ENCODE peak calls at places on chromosomes 5 and 9, in five cellular contexts. F is ureter, S is EL, J is mucosa of descending colon, A is NCI-H1105 treated with DMSO at 0.1 percent for 48 hours. X is an unnamed sample.

GRCh38 chr9:6869081-6869948 is 111.5 kb downstream of the KDM4C start:
- DNase-seq in S (no peak), F (no peak), A (no peak), J (no peak), X (no peak)

GRCh38 chr5:147819371-147819770 is 12.1 kb downstream of the SPINK1 start:
- DNase-seq in S (no peak), J (no peak), A (no peak), F (no peak), X (no peak)

GRCh38 chr9:91144782-91145181 is 216.9 kb downstream of the AUH start:
- DNase-seq in A (no peak), S (peak), J (no peak), F (no peak), X (no peak)

GRCh38 chr5:72074238-72074637 is 33.0 kb upstream of the MAP1B start:
- DNase-seq in A (peak), F (no peak), S (no peak), J (no peak), X (no peak)

GRCh38 chr9:37992924-37993349 is 76.1 kb downstream of the SHB start:
- DNase-seq in J (no peak), F (no peak), A (no peak), S (no peak), X (no peak)

GRCh38 chr9:113152699-113153098 is 1.9 kb downstream of the SLC31A2 start:
- DNase-seq in J (no peak), S (peak), A (no peak), F (no peak), X (no peak)

GRCh38 chr9:8800196-8800595 is 1000.6 kb upstream of the DMAC1 start:
- DNase-seq in A (no peak), S (no peak), F (no peak), J (no peak), X (no peak)

GRCh38 chr9:130041648-130042405 is 1.2 kb downstream of the FNBP1 start:
- DNase-seq in F (peak), A (peak), J (peak), S (peak), X (no peak)

GRCh38 chr9:35518981-35519679 is 29.2 kb downstream of the RUSC2 start:
- DNase-seq in J (no peak), F (no peak), S (peak), A (no peak), X (no peak)

GRCh38 chr5:69512740-69513260 is 20.2 kb downstream of the OCLN start:
- DNase-seq in J (no peak), A (no peak), S (peak), F (no peak), X (no peak)

GRCh38 chr5:16502866-16503265 is 37.3 kb upstream of the ZNF622 start:
- DNase-seq in S (peak), J (no peak), F (no peak), A (no peak), X (no peak)